ENCODE peak calls at places on chromosomes 11 and 22, in ten cellular contexts. One of them, this sample, is unnamed.

GRCh38 chr22:39946571-39947407 is 13.4 kb upstream of the TMA7B start:
- DNase-seq in SK-N-SH: peak; percentile 33
- DNase-seq in sigmoid colon: no peak
- DNase-seq in fibroblast of lung: no peak
- DNase-seq in CD4-positive, alpha-beta T cell: no peak
- DNase-seq in cardiac muscle cell: no peak
- DNase-seq in IMR-90: no peak
- DNase-seq in left ventricle myocardium inferior: no peak
- DNase-seq in psoas muscle: no peak
- DNase-seq in neural progenitor cell: no peak
- DNase-seq in this sample: no peak

GRCh38 chr22:45263790-45264269 is 20.9 kb upstream of the UPK3A start:
- DNase-seq in CD4-positive, alpha-beta T cell: no peak
- DNase-seq in neural progenitor cell: peak; percentile 80
- DNase-seq in sigmoid colon: peak; percentile 93
- DNase-seq in left ventricle myocardium inferior: peak; percentile 72
- DNase-seq in IMR-90: peak; percentile 84
- DNase-seq in cardiac muscle cell: peak; percentile 89
- DNase-seq in SK-N-SH: peak; percentile 94
- DNase-seq in fibroblast of lung: peak; percentile 78
- DNase-seq in psoas muscle: peak; percentile 88
- DNase-seq in this sample: no peak

GRCh38 chr22:27881404-27881803 is 37.7 kb downstream of the PITPNB start:
- DNase-seq in SK-N-SH: no peak
- DNase-seq in cardiac muscle cell: no peak
- DNase-seq in neural progenitor cell: peak; percentile 47
- DNase-seq in IMR-90: peak; percentile 62
- DNase-seq in sigmoid colon: peak; percentile 85
- DNase-seq in left ventricle myocardium inferior: peak; percentile 30
- DNase-seq in psoas muscle: no peak
- DNase-seq in CD4-positive, alpha-beta T cell: no peak
- DNase-seq in fibroblast of lung: peak; percentile 83
- DNase-seq in this sample: no peak

GRCh38 chr11:108758458-108758857 is 93.6 kb downstream of the DDX10 start:
- DNase-seq in left ventricle myocardium inferior: no peak
- DNase-seq in sigmoid colon: no peak
- DNase-seq in cardiac muscle cell: no peak
- DNase-seq in fibroblast of lung: peak; percentile 22
- DNase-seq in IMR-90: peak; percentile 8
- DNase-seq in psoas muscle: no peak
- DNase-seq in SK-N-SH: no peak
- DNase-seq in neural progenitor cell: no peak
- DNase-seq in CD4-positive, alpha-beta T cell: no peak
- DNase-seq in this sample: no peak

GRCh38 chr11:96061094-96061493 is 137.2 kb upstream of the MTMR2 start:
- DNase-seq in left ventricle myocardium inferior: no peak
- DNase-seq in cardiac muscle cell: no peak
- DNase-seq in SK-N-SH: no peak
- DNase-seq in sigmoid colon: no peak
- DNase-seq in neural progenitor cell: no peak
- DNase-seq in fibroblast of lung: no peak
- DNase-seq in IMR-90: no peak
- DNase-seq in psoas muscle: no peak
- DNase-seq in CD4-positive, alpha-beta T cell: no peak
- DNase-seq in this sample: no peak

GRCh38 chr22:23784215-23784732 is 2.5 kb upstream of the SMARCB1 start:
- DNase-seq in neural progenitor cell: no peak
- DNase-seq in fibroblast of lung: no peak
- DNase-seq in left ventricle myocardium inferior: no peak
- DNase-seq in IMR-90: peak; percentile 41
- DNase-seq in CD4-positive, alpha-beta T cell: no peak
- DNase-seq in cardiac muscle cell: no peak
- DNase-seq in psoas muscle: no peak
- DNase-seq in sigmoid colon: no peak
- DNase-seq in SK-N-SH: no peak
- DNase-seq in this sample: no peak

GRCh38 chr11:76885390-76886097 is 24.8 kb downstream of the ACER3 start:
- DNase-seq in sigmoid colon: no peak
- DNase-seq in psoas muscle: no peak
- DNase-seq in CD4-positive, alpha-beta T cell: no peak
- DNase-seq in neural progenitor cell: no peak
- DNase-seq in fibroblast of lung: peak; percentile 37
- DNase-seq in cardiac muscle cell: no peak
- DNase-seq in SK-N-SH: no peak
- DNase-seq in IMR-90: peak; percentile 49
- DNase-seq in left ventricle myocardium inferior: no peak
- DNase-seq in this sample: no peak

GRCh38 chr11:28835790-28836189 is 727.6 kb downstream of the METTL15 start:
- DNase-seq in left ventricle myocardium inferior: no peak
- DNase-seq in CD4-positive, alpha-beta T cell: no peak
- DNase-seq in sigmoid colon: no peak
- DNase-seq in cardiac muscle cell: no peak
- DNase-seq in neural progenitor cell: no peak
- DNase-seq in psoas muscle: no peak
- DNase-seq in SK-N-SH: no peak
- DNase-seq in fibroblast of lung: peak; percentile 12
- DNase-seq in IMR-90: peak; percentile 57
- DNase-seq in this sample: no peak

GRCh38 chr11:24233041-24233440 is 263.8 kb upstream of the LUZP2 start:
- DNase-seq in IMR-90: no peak
- DNase-seq in psoas muscle: no peak
- DNase-seq in SK-N-SH: no peak
- DNase-seq in neural progenitor cell: no peak
- DNase-seq in cardiac muscle cell: no peak
- DNase-seq in CD4-positive, alpha-beta T cell: no peak
- DNase-seq in left ventricle myocardium inferior: no peak
- DNase-seq in fibroblast of lung: no peak
- DNase-seq in sigmoid colon: no peak
- DNase-seq in this sample: no peak

GRCh38 chr11:24738972-24739371 is 242.1 kb downstream of the LUZP2 start:
- DNase-seq in sigmoid colon: no peak
- DNase-seq in IMR-90: no peak
- DNase-seq in psoas muscle: no peak
- DNase-seq in CD4-positive, alpha-beta T cell: no peak
- DNase-seq in cardiac muscle cell: no peak
- DNase-seq in neural progenitor cell: no peak
- DNase-seq in fibroblast of lung: no peak
- DNase-seq in left ventricle myocardium inferior: no peak
- DNase-seq in SK-N-SH: no peak
- DNase-seq in this sample: no peak

GRCh38 chr11:79616392-79616831 is 175.6 kb upstream of the TENM4 start:
- DNase-seq in neural progenitor cell: no peak
- DNase-seq in CD4-positive, alpha-beta T cell: no peak
- DNase-seq in sigmoid colon: no peak
- DNase-seq in left ventricle myocardium inferior: no peak
- DNase-seq in SK-N-SH: no peak
- DNase-seq in psoas muscle: no peak
- DNase-seq in cardiac muscle cell: no peak
- DNase-seq in fibroblast of lung: no peak
- DNase-seq in IMR-90: no peak
- DNase-seq in this sample: no peak
- H3K27me3 ChIP-seq in neural progenitor cell: no peaks in the 10 kb centered on the region
- H3K27me3 ChIP-seq in CD4-positive, alpha-beta T cell: no peaks in the 10 kb centered on the region
- H3K27me3 ChIP-seq in sigmoid colon: no peaks in the 10 kb centered on the region
- H3K27me3 ChIP-seq in left ventricle myocardium inferior: peaks cover 5% of the 10 kb centered on the region
- H3K27me3 ChIP-seq in SK-N-SH: no peaks in the 10 kb centered on the region
- H3K27me3 ChIP-seq in psoas muscle: no peaks in the 10 kb centered on the region
- H3K27me3 ChIP-seq in cardiac muscle cell: no peaks in the 10 kb centered on the region
- H3K27me3 ChIP-seq in fibroblast of lung: no peaks in the 10 kb centered on the region
- H3K27me3 ChIP-seq in IMR-90: peaks cover 1% of the 10 kb centered on the region
- H3K27me3 ChIP-seq in this sample: no peaks in the 10 kb centered on the region

GRCh38 chr11:111301004-111301839 is 2.9 kb downstream of the POU2AF3 start:
- DNase-seq in left ventricle myocardium inferior: no peak
- DNase-seq in cardiac muscle cell: no peak
- DNase-seq in CD4-positive, alpha-beta T cell: no peak
- DNase-seq in fibroblast of lung: no peak
- DNase-seq in sigmoid colon: no peak
- DNase-seq in SK-N-SH: no peak
- DNase-seq in neural progenitor cell: no peak
- DNase-seq in psoas muscle: no peak
- DNase-seq in IMR-90: no peak
- DNase-seq in this sample: no peak

GRCh38 chr11:111301840-111302113 is 3.4 kb downstream of the POU2AF3 start:
- DNase-seq in fibroblast of lung: no peak
- DNase-seq in SK-N-SH: no peak
- DNase-seq in IMR-90: no peak
- DNase-seq in left ventricle myocardium inferior: no peak
- DNase-seq in CD4-positive, alpha-beta T cell: no peak
- DNase-seq in neural progenitor cell: no peak
- DNase-seq in psoas muscle: no peak
- DNase-seq in sigmoid colon: no peak
- DNase-seq in cardiac muscle cell: no peak
- DNase-seq in this sample: no peak

GRCh38 chr11:111303476-111303875 is 5.1 kb downstream of the POU2AF3 start:
- DNase-seq in neural progenitor cell: no peak
- DNase-seq in sigmoid colon: no peak
- DNase-seq in psoas muscle: no peak
- DNase-seq in fibroblast of lung: no peak
- DNase-seq in CD4-positive, alpha-beta T cell: no peak
- DNase-seq in cardiac muscle cell: no peak
- DNase-seq in SK-N-SH: no peak
- DNase-seq in left ventricle myocardium inferior: no peak
- DNase-seq in IMR-90: no peak
- DNase-seq in this sample: no peak

GRCh38 chr11:111300569-111300968 is 2.2 kb downstream of the POU2AF3 start:
- DNase-seq in IMR-90: no peak
- DNase-seq in left ventricle myocardium inferior: no peak
- DNase-seq in SK-N-SH: no peak
- DNase-seq in cardiac muscle cell: no peak
- DNase-seq in CD4-positive, alpha-beta T cell: no peak
- DNase-seq in psoas muscle: peak; percentile 40
- DNase-seq in sigmoid colon: no peak
- DNase-seq in fibroblast of lung: no peak
- DNase-seq in neural progenitor cell: no peak
- DNase-seq in this sample: no peak

DNA sequence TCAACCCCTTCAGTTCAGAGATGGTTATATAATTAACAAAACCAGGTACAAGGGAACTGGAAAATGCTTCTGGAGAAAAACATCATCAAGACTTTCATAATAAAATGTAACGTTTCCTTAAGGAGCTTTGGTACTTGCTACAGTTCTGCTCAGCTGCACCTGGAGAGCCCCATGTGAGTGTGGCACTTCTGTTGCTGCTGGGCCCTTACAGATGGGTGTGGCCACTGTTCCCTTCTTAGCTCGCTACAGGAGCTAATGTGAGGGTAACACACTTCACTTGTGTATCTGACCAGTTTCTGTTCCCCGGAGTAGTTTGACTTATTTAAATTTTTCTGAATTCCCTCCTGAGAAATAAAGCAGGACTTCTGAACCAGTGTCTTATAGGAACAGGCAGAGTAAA is 4.0 kb downstream of the POU2AF3 start:
- DNase-seq in left ventricle myocardium inferior: no peak
- DNase-seq in CD4-positive, alpha-beta T cell: no peak
- DNase-seq in cardiac muscle cell: no peak
- DNase-seq in IMR-90: no peak
- DNase-seq in sigmoid colon: no peak
- DNase-seq in SK-N-SH: no peak
- DNase-seq in fibroblast of lung: no peak
- DNase-seq in neural progenitor cell: no peak
- DNase-seq in psoas muscle: no peak
- DNase-seq in this sample: no peak
- H3K27me3 ChIP-seq in left ventricle myocardium inferior: peaks cover 36% of the 10 kb centered on the region
- H3K27me3 ChIP-seq in CD4-positive, alpha-beta T cell: peaks cover 32% of the 10 kb centered on the region
- H3K27me3 ChIP-seq in cardiac muscle cell: peaks cover 51% of the 10 kb centered on the region
- H3K27me3 ChIP-seq in IMR-90: peaks cover 71% of the 10 kb centered on the region
- H3K27me3 ChIP-seq in sigmoid colon: no peaks in the 10 kb centered on the region
- H3K27me3 ChIP-seq in SK-N-SH: peaks cover 28% of the 10 kb centered on the region
- H3K27me3 ChIP-seq in fibroblast of lung: peaks cover 13% of the 10 kb centered on the region
- H3K27me3 ChIP-seq in neural progenitor cell: peaks cover 54% of the 10 kb centered on the region
- H3K27me3 ChIP-seq in psoas muscle: no peaks in the 10 kb centered on the region
- H3K27me3 ChIP-seq in this sample: peaks cover 3% of the 10 kb centered on the region

GRCh38 chr11:8352090-8352489 is 88.4 kb upstream of the LMO1 start:
- DNase-seq in CD4-positive, alpha-beta T cell: no peak
- DNase-seq in neural progenitor cell: no peak
- DNase-seq in IMR-90: no peak
- DNase-seq in cardiac muscle cell: peak; percentile 15
- DNase-seq in SK-N-SH: no peak
- DNase-seq in left ventricle myocardium inferior: no peak
- DNase-seq in sigmoid colon: no peak
- DNase-seq in fibroblast of lung: no peak
- DNase-seq in psoas muscle: no peak
- DNase-seq in this sample: no peak

GRCh38 chr11:8355418-8355742 is 91.7 kb upstream of the LMO1 start:
- DNase-seq in IMR-90: no peak
- DNase-seq in psoas muscle: no peak
- DNase-seq in SK-N-SH: no peak
- DNase-seq in fibroblast of lung: no peak
- DNase-seq in CD4-positive, alpha-beta T cell: no peak
- DNase-seq in sigmoid colon: no peak
- DNase-seq in cardiac muscle cell: no peak
- DNase-seq in left ventricle myocardium inferior: no peak
- DNase-seq in neural progenitor cell: no peak
- DNase-seq in this sample: no peak

GRCh38 chr11:8351223-8351622 is 87.5 kb upstream of the LMO1 start:
- DNase-seq in fibroblast of lung: no peak
- DNase-seq in sigmoid colon: no peak
- DNase-seq in CD4-positive, alpha-beta T cell: no peak
- DNase-seq in SK-N-SH: no peak
- DNase-seq in psoas muscle: no peak
- DNase-seq in IMR-90: no peak
- DNase-seq in neural progenitor cell: no peak
- DNase-seq in left ventricle myocardium inferior: no peak
- DNase-seq in cardiac muscle cell: no peak
- DNase-seq in this sample: no peak

GRCh38 chr11:8354622-8355417 is 91.1 kb upstream of the LMO1 start:
- DNase-seq in psoas muscle: peak; percentile 8
- DNase-seq in IMR-90: no peak
- DNase-seq in SK-N-SH: peak; percentile 79
- DNase-seq in sigmoid colon: no peak
- DNase-seq in neural progenitor cell: peak; percentile 83
- DNase-seq in left ventricle myocardium inferior: no peak
- DNase-seq in fibroblast of lung: no peak
- DNase-seq in cardiac muscle cell: peak; percentile 14
- DNase-seq in CD4-positive, alpha-beta T cell: no peak
- DNase-seq in this sample: no peak

GRCh38 chr11:8352852-8353505 is 89.3 kb upstream of the LMO1 start:
- DNase-seq in left ventricle myocardium inferior: no peak
- DNase-seq in SK-N-SH: no peak
- DNase-seq in CD4-positive, alpha-beta T cell: no peak
- DNase-seq in neural progenitor cell: peak; percentile 29
- DNase-seq in fibroblast of lung: no peak
- DNase-seq in IMR-90: no peak
- DNase-seq in sigmoid colon: no peak
- DNase-seq in psoas muscle: no peak
- DNase-seq in cardiac muscle cell: no peak
- DNase-seq in this sample: no peak
- H3K27me3 ChIP-seq in left ventricle myocardium inferior: peaks cover 20% of the 10 kb centered on the region
- H3K27me3 ChIP-seq in SK-N-SH: no peaks in the 10 kb centered on the region
- H3K27me3 ChIP-seq in CD4-positive, alpha-beta T cell: peaks cover 8% of the 10 kb centered on the region
- H3K27me3 ChIP-seq in neural progenitor cell: no peaks in the 10 kb centered on the region
- H3K27me3 ChIP-seq in fibroblast of lung: peaks cover 7% of the 10 kb centered on the region
- H3K27me3 ChIP-seq in IMR-90: peaks cover 47% of the 10 kb centered on the region
- H3K27me3 ChIP-seq in sigmoid colon: no peaks in the 10 kb centered on the region
- H3K27me3 ChIP-seq in psoas muscle: no peaks in the 10 kb centered on the region
- H3K27me3 ChIP-seq in cardiac muscle cell: no peaks in the 10 kb centered on the region
- H3K27me3 ChIP-seq in this sample: no peaks in the 10 kb centered on the region

DNA sequence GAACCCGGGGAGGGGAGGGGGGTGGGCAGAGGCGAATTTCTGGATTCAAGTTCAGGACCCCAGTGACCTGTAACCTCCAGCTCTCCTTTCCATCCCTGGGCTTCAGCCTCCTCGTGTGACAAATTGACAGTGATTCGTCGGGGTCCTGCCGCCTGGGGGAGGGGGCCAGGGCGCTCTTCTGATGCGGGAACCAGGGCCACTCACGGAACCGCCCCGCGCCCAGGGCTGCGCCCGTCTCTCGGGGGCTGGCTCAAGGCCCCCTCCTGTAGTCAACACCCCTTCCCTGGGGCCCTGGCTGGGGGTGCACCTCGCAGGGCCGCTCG is 92.8 kb upstream of the ANO1 start:
- DNase-seq in sigmoid colon: no peak
- DNase-seq in left ventricle myocardium inferior: no peak
- DNase-seq in fibroblast of lung: no peak
- DNase-seq in CD4-positive, alpha-beta T cell: no peak
- DNase-seq in psoas muscle: no peak
- DNase-seq in IMR-90: no peak
- DNase-seq in neural progenitor cell: no peak
- DNase-seq in cardiac muscle cell: no peak
- DNase-seq in SK-N-SH: peak; percentile 45
- DNase-seq in this sample: no peak
- H3K27me3 ChIP-seq in sigmoid colon: peaks cover 12% of the 10 kb centered on the region
- H3K27me3 ChIP-seq in left ventricle myocardium inferior: peaks cover 96% of the 10 kb centered on the region
- H3K27me3 ChIP-seq in fibroblast of lung: peaks cover 19% of the 10 kb centered on the region
- H3K27me3 ChIP-seq in CD4-positive, alpha-beta T cell: peaks cover 57% of the 10 kb centered on the region
- H3K27me3 ChIP-seq in psoas muscle: no peaks in the 10 kb centered on the region
- H3K27me3 ChIP-seq in IMR-90: no peaks in the 10 kb centered on the region
- H3K27me3 ChIP-seq in neural progenitor cell: peaks cover 87% of the 10 kb centered on the region
- H3K27me3 ChIP-seq in cardiac muscle cell: peaks cover 77% of the 10 kb centered on the region
- H3K27me3 ChIP-seq in SK-N-SH: peaks cover 30% of the 10 kb centered on the region
- H3K27me3 ChIP-seq in this sample: no peaks in the 10 kb centered on the region

This sample was measured in CD8-positive, alpha-beta memory T cell.